ENCODE peak calls at places on chromosomes 11 and 22, in nine cellular contexts. X is stimulated activated CD4-positive, alpha-beta T cell treated with anti-CD3 and anti-CD28 coated beads, Interleukin-12 subunit alpha, Interleukin-12 subunit beta, amount 100 ng/mL, for 24 hours; O is GM13977; I is GM23338; B is C1 segment of cervical spinal cord; V is testis; P is GM20000; N is AG04449; M is coronary artery. T is an unnamed sample.

GRCh38 chr11:37929100-37929649 is 1331.1 kb upstream of the RAG2 start:
- DNase-seq in X (no peak), O (no peak), I (no peak), B (no peak), V (no peak), P (no peak), N (no peak), M (no peak), T (no peak)

GRCh38 chr11:61281581-61282250 is 13.4 kb downstream of the VWCE start:
- DNase-seq in X (peak; percentile 19), O (peak; percentile 52), I (peak; percentile 93), B (peak; percentile 26), V (peak; percentile 82), P (no peak), N (no peak), M (no peak), T (no peak)

GRCh38 chr11:22510741-22511140 is 114.9 kb downstream of the FANCF start:
- DNase-seq in X (no peak), O (no peak), I (no peak), B (no peak), V (no peak), P (no peak), N (no peak), M (no peak), T (no peak)

GRCh38 chr11:2760196-2760871 is 60.5 kb upstream of the KCNQ1OT1 start:
- DNase-seq in X (no peak), O (no peak), I (no peak), B (no peak), V (peak; percentile 4), P (no peak), N (no peak), M (peak; percentile 65), T (no peak)

GRCh38 chr22:19599004-19599403 is 74.8 kb upstream of the CLDN5 start:
- DNase-seq in X (no peak), O (no peak), I (no peak), B (no peak), V (no peak), P (no peak), N (no peak), M (no peak), T (no peak)

GRCh38 chr11:70046089-70046488 is 32.0 kb upstream of the ANO1 start:
- DNase-seq in X (no peak), O (no peak), I (no peak), B (no peak), V (no peak), P (no peak), N (no peak), M (peak; percentile 41), T (no peak)

GRCh38 chr11:46920709-46921108 is 2.4 kb upstream of the LRP4 start:
- DNase-seq in X (no peak), O (no peak), I (no peak), B (no peak), V (peak; percentile 34), P (no peak), N (peak; percentile 97), M (peak; percentile 77), T (no peak)

GRCh38 chr11:36253238-36253637 is 36.0 kb downstream of the COMMD9 start:
- DNase-seq in X (no peak), O (no peak), I (peak; percentile 7), B (no peak), V (no peak), P (no peak), N (no peak), M (no peak), T (no peak)

GRCh38 chr11:112265659-112266409 is 5.2 kb upstream of the PLET1 start:
- DNase-seq in X (no peak), O (no peak), I (no peak), B (no peak), V (peak; percentile 26), P (no peak), N (peak; percentile 42), M (no peak), T (no peak)

GRCh38 chr11:78432058-78432515 is 14.5 kb upstream of the GAB2 start:
- DNase-seq in X (no peak), O (no peak), I (peak; percentile 60), B (no peak), V (no peak), P (no peak), N (no peak), M (no peak), T (no peak)

GRCh38 chr11:65422633-65423515 is at the start of gene NEAT1:
- DNase-seq in X (peak; percentile 92), O (peak; percentile 79), I (peak; percentile 90), B (peak; percentile 74), V (peak; percentile 98), P (peak; percentile 81), N (peak; percentile 38), M (peak; percentile 99), T (peak; percentile 24)

GRCh38 chr11:128196235-128196634 is 391.1 kb downstream of the ETS1 start:
- DNase-seq in X (no peak), O (no peak), I (no peak), B (no peak), V (no peak), P (no peak), N (no peak), M (no peak), T (no peak)

GRCh38 chr11:95084509-95084908 is 5.1 kb upstream of the ENDOD1 start:
- DNase-seq in X (peak; percentile 48), O (peak; percentile 27), I (no peak), B (no peak), V (no peak), P (peak; percentile 39), N (no peak), M (no peak), T (no peak)